ENCODE peak calls at places on chromosomes 7 and 10, in five cellular contexts. R is RCC 7860, Y is HT1080, S is GM13977, J is IMR-90. I is an unnamed sample.
A peak's percentile ranks its signal among the peaks of the same experiment; 100 is the strongest.

GRCh38 chr10:97508342-97508741 is 9.6 kb downstream of the UBTD1 start:
- DNase-seq in Y (peak; percentile 67), J (peak; percentile 72), S (no peak), R (peak; percentile 51), I (no peak)

GRCh38 chr7:67484244-67484751 is 487.7 kb downstream of the TYW1 start:
- DNase-seq in R (peak; percentile 36), Y (peak; percentile 42), S (peak; percentile 37), J (peak; percentile 56), I (no peak)

GRCh38 chr10:15897282-15897681 is 37.0 kb upstream of the MINDY3 start:
- DNase-seq in J (peak; percentile 33), R (peak; percentile 27), Y (peak; percentile 69), S (no peak), I (no peak)

GRCh38 chr10:48683424-48683823 is 1.2 kb upstream of the WDFY4 start:
- DNase-seq in J (no peak), S (no peak), Y (no peak), R (no peak), I (no peak)

GRCh38 chr10:117166420-117167345 is 28.6 kb upstream of the VAX1 start:
- DNase-seq in R (no peak), Y (no peak), S (no peak), J (no peak), I (no peak)

GRCh38 chr7:100177040-100178001 is at the start of the genes GPC2 and STAG3:
- DNase-seq in R (peak; percentile 84), S (peak; percentile 98), J (peak; percentile 95), Y (peak; percentile 83), I (peak; percentile 89)

GRCh38 chr10:47035447-47036337 is 124.5 kb downstream of the PTPN20 start:
- DNase-seq in Y (no peak), S (no peak), R (no peak), J (no peak), I (no peak)

GRCh38 chr10:17062493-17063487 is 66.8 kb downstream of the CUBN start:
- DNase-seq in R (peak; percentile 99), J (peak; percentile 88), Y (peak; percentile 97), S (no peak), I (no peak)

GRCh38 chr10:86031-86430 is 36.9 kb upstream of the TUBB8 start:
- DNase-seq in Y (no peak), S (no peak), J (no peak), R (no peak), I (no peak)

GRCh38 chr10:128063736-128064614 is 62.2 kb downstream of the MKI67 start:
- DNase-seq in Y (no peak), S (peak; percentile 39), J (no peak), R (no peak), I (no peak)

GRCh38 chr10:93074597-93075368 is 1.1 kb downstream of the CYP26A1 start:
- DNase-seq in S (peak; percentile 37), J (no peak), R (no peak), Y (no peak), I (no peak)

GRCh38 chr10:75672842-75673241 is 241.4 kb downstream of the LRMDA start:
- DNase-seq in R (no peak), S (no peak), J (peak; percentile 5), Y (peak; percentile 5), I (no peak)

GRCh38 chr7:156151658-156152057 is 339.4 kb upstream of the SHH start:
- DNase-seq in J (no peak), Y (no peak), R (no peak), S (no peak), I (no peak)

GRCh38 chr7:27600247-27600646 is 62.4 kb downstream of the HIBADH start:
- DNase-seq in J (no peak), R (no peak), S (no peak), Y (no peak), I (no peak)

GRCh38 chr10:70773965-70774809 is 11.0 kb downstream of the TBATA start:
- DNase-seq in J (no peak), R (no peak), S (no peak), Y (no peak), I (no peak)

GRCh38 chr10:12769326-12770044 is 232.0 kb downstream of the CCDC3 start:
- DNase-seq in Y (no peak), R (no peak), J (no peak), S (no peak), I (no peak)

GRCh38 chr10:64658528-64658927 is 1137.3 kb downstream of the REEP3 start:
- DNase-seq in Y (no peak), J (no peak), S (no peak), R (no peak), I (no peak)

GRCh38 chr7:115724400-115725056 is 306.0 kb downstream of the TFEC start:
- DNase-seq in R (no peak), Y (peak; percentile 11), J (no peak), S (no peak), I (no peak)

GRCh38 chr10:56116684-56117083 is 244.4 kb downstream of the ZWINT start:
- DNase-seq in Y (no peak), S (no peak), J (no peak), R (no peak), I (no peak)

GRCh38 chr7:16989883-16990413 is 108.2 kb upstream of the AGR3 start:
- DNase-seq in R (peak; percentile 36), J (peak; percentile 80), S (no peak), Y (peak; percentile 89), I (no peak)

GRCh38 chr10:101493782-101494281 is 94.2 kb downstream of the POLL start:
- DNase-seq in Y (no peak), S (no peak), J (no peak), R (no peak), I (no peak)

GRCh38 chr7:115096262-115096661 is 174.4 kb downstream of the MDFIC start:
- DNase-seq in Y (no peak), J (no peak), R (no peak), S (no peak), I (no peak)

GRCh38 chr10:28113202-28113601 is 114.3 kb upstream of the ODAD2 start:
- DNase-seq in Y (no peak), S (no peak), R (no peak), J (no peak), I (no peak)

I was measured in GM12864.